ENCODE peak calls at places on chromosomes 12 and 14, in five cellular contexts. One of them, this sample, is unnamed. For H3K4me1, the result is how much of the 10 kb centered on the place peaks cover.

GRCh38 chr14:74035556-74035955 is 16.4 kb downstream of the BBOF1 start:
- DNase-seq in endothelial cell of umbilical vein: no peak
- DNase-seq in GM23248: peak
- DNase-seq in A549: no peak
- DNase-seq in hepatocyte: no peak
- DNase-seq in this sample: no peak

GRCh38 chr14:82052778-82053177 is 519.1 kb upstream of the SEL1L start:
- DNase-seq in endothelial cell of umbilical vein: no peak
- DNase-seq in hepatocyte: no peak
- DNase-seq in A549: no peak
- DNase-seq in GM23248: no peak
- DNase-seq in this sample: peak

GRCh38 chr14:49879683-49880204 is 13.1 kb upstream of the ARF6 start:
- DNase-seq in hepatocyte: peak
- DNase-seq in GM23248: peak
- DNase-seq in A549: peak
- DNase-seq in endothelial cell of umbilical vein: peak
- DNase-seq in this sample: peak

GRCh38 chr14:28867571-28867970 is 101.0 kb downstream of the FOXG1 start:
- DNase-seq in endothelial cell of umbilical vein: no peak
- DNase-seq in A549: no peak
- DNase-seq in GM23248: peak
- DNase-seq in hepatocyte: no peak
- DNase-seq in this sample: no peak

GRCh38 chr12:32107376-32108267 is 975 bp downstream of the BICD1 start:
- DNase-seq in A549: peak
- DNase-seq in GM23248: peak
- DNase-seq in endothelial cell of umbilical vein: peak
- DNase-seq in hepatocyte: peak
- DNase-seq in this sample: peak

GRCh38 chr12:45757172-45757571 is 27.7 kb downstream of the ARID2 start:
- DNase-seq in GM23248: no peak
- DNase-seq in A549: no peak
- DNase-seq in endothelial cell of umbilical vein: no peak
- DNase-seq in hepatocyte: no peak
- DNase-seq in this sample: no peak

GRCh38 chr14:59245809-59246295 is 57.4 kb downstream of the DAAM1 start:
- DNase-seq in A549: no peak
- DNase-seq in hepatocyte: no peak
- DNase-seq in endothelial cell of umbilical vein: no peak
- DNase-seq in GM23248: no peak
- DNase-seq in this sample: no peak

GRCh38 chr14:53042480-53042879 is 91.6 kb upstream of the FERMT2 start:
- DNase-seq in hepatocyte: no peak
- DNase-seq in A549: no peak
- DNase-seq in endothelial cell of umbilical vein: peak
- DNase-seq in GM23248: no peak
- DNase-seq in this sample: no peak

GRCh38 chr12:21065845-21066244 is 65.1 kb upstream of the SLCO1B1 start:
- DNase-seq in endothelial cell of umbilical vein: peak
- DNase-seq in GM23248: peak
- DNase-seq in hepatocyte: peak
- DNase-seq in A549: peak
- DNase-seq in this sample: peak

GRCh38 chr14:74645244-74645643 is 33.2 kb upstream of the LTBP2 start:
- DNase-seq in hepatocyte: no peak
- DNase-seq in GM23248: no peak
- DNase-seq in endothelial cell of umbilical vein: no peak
- DNase-seq in A549: no peak
- DNase-seq in this sample: no peak

GRCh38 chr12:11672361-11672760 is 22.9 kb downstream of the ETV6 start:
- DNase-seq in GM23248: no peak
- DNase-seq in A549: no peak
- DNase-seq in hepatocyte: no peak
- DNase-seq in endothelial cell of umbilical vein: no peak
- DNase-seq in this sample: no peak

GRCh38 chr14:99644723-99645544 is at the start of gene HHIPL1:
- DNase-seq in endothelial cell of umbilical vein: peak
- DNase-seq in hepatocyte: peak
- DNase-seq in A549: no peak
- DNase-seq in GM23248: peak
- DNase-seq in this sample: no peak

GRCh38 chr14:34484726-34485125 is 22.7 kb upstream of the SPTSSA start:
- DNase-seq in A549: no peak
- DNase-seq in hepatocyte: no peak
- DNase-seq in GM23248: no peak
- DNase-seq in endothelial cell of umbilical vein: no peak
- DNase-seq in this sample: no peak

GRCh38 chr14:85415015-85415712 is 114.8 kb upstream of the FLRT2 start:
- DNase-seq in A549: peak
- DNase-seq in hepatocyte: peak
- DNase-seq in endothelial cell of umbilical vein: peak
- DNase-seq in GM23248: peak
- DNase-seq in this sample: no peak

GRCh38 chr14:73996731-73997107 is 22.4 kb downstream of the ENTPD5 start:
- DNase-seq in endothelial cell of umbilical vein: no peak
- DNase-seq in GM23248: no peak
- DNase-seq in A549: no peak
- DNase-seq in hepatocyte: no peak
- DNase-seq in this sample: no peak

GRCh38 chr12:116273813-116274551 is 3.5 kb downstream of the MED13L start:
- DNase-seq in A549: no peak
- DNase-seq in GM23248: no peak
- DNase-seq in endothelial cell of umbilical vein: no peak
- DNase-seq in hepatocyte: no peak
- DNase-seq in this sample: no peak

GRCh38 chr12:108798551-108799221 is 58.7 kb downstream of the SSH1 start:
- DNase-seq in endothelial cell of umbilical vein: peak
- DNase-seq in A549: no peak
- DNase-seq in GM23248: peak
- DNase-seq in hepatocyte: no peak
- DNase-seq in this sample: no peak

GRCh38 chr12:57516617-57517153 is 3.6 kb downstream of the DDIT3 start:
- DNase-seq in A549: no peak
- DNase-seq in hepatocyte: no peak
- DNase-seq in endothelial cell of umbilical vein: no peak
- DNase-seq in GM23248: peak
- DNase-seq in this sample: no peak

DNA sequence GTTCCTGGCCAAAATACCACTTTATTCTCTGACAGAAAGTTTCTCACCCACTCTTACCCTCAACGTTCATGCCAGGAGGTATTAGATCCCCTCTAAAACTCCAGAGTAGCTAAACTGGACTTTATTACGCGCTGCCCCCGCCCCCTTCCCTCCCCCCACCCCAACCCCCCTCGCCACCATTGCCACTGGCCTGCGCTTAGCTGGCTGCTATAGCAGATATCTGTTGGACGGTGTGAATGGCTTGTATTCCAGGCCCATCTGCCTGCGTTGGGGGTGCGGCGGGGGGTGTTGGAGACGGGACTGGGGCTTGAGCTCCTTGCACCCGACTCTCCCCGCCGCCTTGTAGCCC is 564 bp upstream of the THTPA start:
- DNase-seq in A549: no peak
- DNase-seq in endothelial cell of umbilical vein: no peak
- DNase-seq in hepatocyte: no peak
- DNase-seq in GM23248: no peak
- DNase-seq in this sample: no peak
- H3K4me2 ChIP-seq in A549: peak
- H3K4me2 ChIP-seq in endothelial cell of umbilical vein: peak
- H3K4me2 ChIP-seq in hepatocyte: peak
- H3K4me2 ChIP-seq in GM23248: peak
- H3K4me2 ChIP-seq in this sample: peak

DNA sequence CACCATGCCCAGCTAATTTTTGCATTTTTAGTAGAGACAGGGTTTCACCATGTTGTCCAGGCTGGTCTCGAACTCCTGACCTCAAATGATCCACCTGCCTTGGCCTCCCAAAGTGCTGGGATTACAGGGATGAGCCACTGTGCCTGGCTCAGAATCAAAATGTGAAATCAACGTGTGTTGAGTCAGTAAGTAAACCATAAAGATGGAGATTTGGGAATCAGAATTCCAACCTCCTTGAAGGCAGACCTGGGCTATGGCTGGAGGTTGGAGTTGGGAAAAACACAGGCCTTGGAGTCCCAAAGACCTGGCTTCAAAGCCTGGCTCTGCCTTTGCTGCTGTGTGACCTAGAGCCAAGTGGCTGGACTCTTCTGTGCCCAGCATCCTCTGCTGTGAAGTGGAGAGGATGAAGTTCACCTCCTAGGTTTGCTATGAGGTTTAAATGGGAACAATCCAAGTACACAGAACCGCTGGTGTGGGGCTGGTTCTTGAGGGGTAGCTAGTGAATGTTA is 10.2 kb downstream of the ALDH2 start:
- DNase-seq in hepatocyte: no peak
- DNase-seq in endothelial cell of umbilical vein: no peak
- DNase-seq in A549: no peak
- DNase-seq in GM23248: no peak
- DNase-seq in this sample: no peak
- H3K4me1 ChIP-seq in hepatocyte: half or more
- H3K4me1 ChIP-seq in endothelial cell of umbilical vein: under half
- H3K4me1 ChIP-seq in A549: half or more
- H3K4me1 ChIP-seq in GM23248: under half
- H3K4me1 ChIP-seq in this sample: under half

GRCh38 chr12:132899033-132899432 is 11.6 kb upstream of the CHFR start:
- DNase-seq in GM23248: peak
- DNase-seq in endothelial cell of umbilical vein: peak
- DNase-seq in A549: no peak
- DNase-seq in hepatocyte: no peak
- DNase-seq in this sample: no peak

GRCh38 chr12:132907216-132907615 is 19.8 kb upstream of the CHFR start:
- DNase-seq in A549: no peak
- DNase-seq in endothelial cell of umbilical vein: no peak
- DNase-seq in hepatocyte: no peak
- DNase-seq in GM23248: peak
- DNase-seq in this sample: no peak

GRCh38 chr12:132909030-132909368 is 21.6 kb upstream of the CHFR start:
- DNase-seq in hepatocyte: no peak
- DNase-seq in GM23248: no peak
- DNase-seq in endothelial cell of umbilical vein: no peak
- DNase-seq in A549: no peak
- DNase-seq in this sample: no peak

GRCh38 chr12:132908145-132909029 is 21.0 kb upstream of the CHFR start:
- DNase-seq in A549: no peak
- DNase-seq in endothelial cell of umbilical vein: peak
- DNase-seq in GM23248: peak
- DNase-seq in hepatocyte: peak
- DNase-seq in this sample: peak

GRCh38 chr12:132904718-132905328 is 17.4 kb upstream of the CHFR start:
- DNase-seq in GM23248: peak
- DNase-seq in hepatocyte: peak
- DNase-seq in A549: no peak
- DNase-seq in endothelial cell of umbilical vein: peak
- DNase-seq in this sample: no peak
- H3K4me2 ChIP-seq in GM23248: peak
- H3K4me2 ChIP-seq in hepatocyte: no peak
- H3K4me2 ChIP-seq in A549: no peak
- H3K4me2 ChIP-seq in endothelial cell of umbilical vein: no peak
- H3K4me2 ChIP-seq in this sample: no peak

GRCh38 chr12:25811656-25812126 is 146.8 kb upstream of the RASSF8 start:
- DNase-seq in hepatocyte: peak
- DNase-seq in GM23248: peak
- DNase-seq in endothelial cell of umbilical vein: peak
- DNase-seq in A549: peak
- DNase-seq in this sample: no peak

GRCh38 chr12:25808604-25809003 is 149.9 kb upstream of the RASSF8 start:
- DNase-seq in GM23248: no peak
- DNase-seq in A549: no peak
- DNase-seq in endothelial cell of umbilical vein: no peak
- DNase-seq in hepatocyte: no peak
- DNase-seq in this sample: no peak

GRCh38 chr12:25801621-25802243 is 156.8 kb upstream of the RASSF8 start:
- DNase-seq in GM23248: no peak
- DNase-seq in hepatocyte: no peak
- DNase-seq in A549: no peak
- DNase-seq in endothelial cell of umbilical vein: no peak
- DNase-seq in this sample: no peak

GRCh38 chr12:25810683-25811082 is 147.8 kb upstream of the RASSF8 start:
- DNase-seq in endothelial cell of umbilical vein: no peak
- DNase-seq in GM23248: no peak
- DNase-seq in A549: no peak
- DNase-seq in hepatocyte: no peak
- DNase-seq in this sample: no peak

GRCh38 chr12:25806271-25806670 is 152.2 kb upstream of the RASSF8 start:
- DNase-seq in hepatocyte: no peak
- DNase-seq in endothelial cell of umbilical vein: no peak
- DNase-seq in GM23248: peak
- DNase-seq in A549: no peak
- DNase-seq in this sample: no peak
- H3K4me1 ChIP-seq in hepatocyte: under half
- H3K4me1 ChIP-seq in endothelial cell of umbilical vein: under half
- H3K4me1 ChIP-seq in GM23248: under half
- H3K4me1 ChIP-seq in A549: under half
- H3K4me1 ChIP-seq in this sample: under half

GRCh38 chr14:64914237-64914971 is at the start of gene CHURC1:
- DNase-seq in A549: peak
- DNase-seq in GM23248: peak
- DNase-seq in endothelial cell of umbilical vein: peak
- DNase-seq in hepatocyte: peak
- DNase-seq in this sample: peak

GRCh38 chr14:64918216-64918615 is 4.0 kb downstream of the CHURC1 start:
- DNase-seq in endothelial cell of umbilical vein: no peak
- DNase-seq in A549: no peak
- DNase-seq in GM23248: peak
- DNase-seq in hepatocyte: no peak
- DNase-seq in this sample: no peak

GRCh38 chr14:64912256-64912655 is 2.0 kb upstream of the CHURC1 start:
- DNase-seq in endothelial cell of umbilical vein: no peak
- DNase-seq in GM23248: peak
- DNase-seq in A549: no peak
- DNase-seq in hepatocyte: no peak
- DNase-seq in this sample: no peak

GRCh38 chr14:64915797-64916196 is 1.5 kb downstream of the CHURC1 start:
- DNase-seq in endothelial cell of umbilical vein: no peak
- DNase-seq in A549: no peak
- DNase-seq in GM23248: no peak
- DNase-seq in hepatocyte: no peak
- DNase-seq in this sample: no peak

GRCh38 chr14:64915025-64915424 is 770 bp downstream of the CHURC1 start:
- DNase-seq in hepatocyte: no peak
- DNase-seq in GM23248: no peak
- DNase-seq in A549: no peak
- DNase-seq in endothelial cell of umbilical vein: no peak
- DNase-seq in this sample: no peak
- H3K4me2 ChIP-seq in hepatocyte: peak
- H3K4me2 ChIP-seq in GM23248: peak
- H3K4me2 ChIP-seq in A549: peak
- H3K4me2 ChIP-seq in endothelial cell of umbilical vein: peak
- H3K4me2 ChIP-seq in this sample: peak

This sample was measured in Karpas-422.